ENCODE peak calls at places on chromosome 1, in eight cellular contexts. W, I, C, Z, N, D, G and X are unnamed samples.

GRCh38 chr1:153611024-153611352 is 1.9 kb downstream of the S100A16 start:
- DNase-seq in W (no peak), I (no peak), C (no peak), Z (peak; percentile 52), N (no peak), D (no peak), G (no peak), X (no peak)

GRCh38 chr1:161958425-161958824 is 65.2 kb downstream of the OLFML2B start:
- DNase-seq in W (no peak), I (no peak), C (no peak), Z (peak; percentile 68), N (no peak), D (no peak), G (no peak), X (no peak)

GRCh38 chr1:215568287-215568692 is 1.2 kb downstream of the KCTD3 start:
- DNase-seq in W (no peak), I (peak; percentile 67), C (no peak), Z (peak; percentile 40), N (no peak), D (no peak), G (no peak), X (no peak)

GRCh38 chr1:216330262-216330661 is 93.0 kb downstream of the USH2A start:
- DNase-seq in W (no peak), I (no peak), C (no peak), Z (no peak), N (no peak), D (no peak), G (no peak), X (no peak)

GRCh38 chr1:36258960-36259344 is 34.7 kb downstream of the THRAP3 start:
- DNase-seq in W (no peak), I (no peak), C (no peak), Z (peak; percentile 45), N (no peak), D (no peak), G (no peak), X (no peak)

GRCh38 chr1:165117482-165117881 is 239.0 kb downstream of the LMX1A start:
- DNase-seq in W (no peak), I (no peak), C (no peak), Z (no peak), N (no peak), D (no peak), G (peak; percentile 67), X (no peak)

GRCh38 chr1:228020686-228021525 is 14.1 kb downstream of the WNT3A start:
- DNase-seq in W (no peak), I (no peak), C (peak; percentile 17), Z (no peak), N (no peak), D (no peak), G (peak; percentile 37), X (no peak)

GRCh38 chr1:230144765-230145504 is 77.9 kb downstream of the GALNT2 start:
- DNase-seq in W (no peak), I (no peak), C (no peak), Z (no peak), N (no peak), D (no peak), G (no peak), X (no peak)

GRCh38 chr1:112589766-112590165 is 29.2 kb downstream of the ST7L start:
- DNase-seq in W (no peak), I (no peak), C (no peak), Z (no peak), N (no peak), D (no peak), G (no peak), X (no peak)

GRCh38 chr1:108117908-108118902 is 81.9 kb downstream of the SLC25A24 start:
- DNase-seq in W (no peak), I (peak; percentile 15), C (no peak), Z (peak; percentile 74), N (no peak), D (no peak), G (no peak), X (no peak)

GRCh38 chr1:240349695-240350094 is 258.0 kb downstream of the FMN2 start:
- DNase-seq in W (no peak), I (no peak), C (no peak), Z (no peak), N (no peak), D (no peak), G (no peak), X (no peak)

GRCh38 chr1:76040327-76040868 is 34.1 kb upstream of the ST6GALNAC3 start:
- DNase-seq in W (no peak), I (no peak), C (peak; percentile 86), Z (no peak), N (no peak), D (no peak), G (no peak), X (no peak)

GRCh38 chr1:175511496-175511895 is 231.9 kb downstream of the TNR start:
- DNase-seq in W (no peak), I (peak; percentile 14), C (no peak), Z (peak; percentile 10), N (peak; percentile 75), D (no peak), G (no peak), X (no peak)

GRCh38 chr1:95578462-95578861 is 344.5 kb downstream of the RWDD3 start:
- DNase-seq in W (no peak), I (peak; percentile 15), C (no peak), Z (no peak), N (no peak), D (no peak), G (no peak), X (no peak)

GRCh38 chr1:221478050-221478949 is 263.6 kb downstream of the DUSP10 start:
- DNase-seq in W (peak; percentile 14), I (peak; percentile 86), C (peak; percentile 56), Z (peak; percentile 82), N (peak; percentile 17), D (no peak), G (peak; percentile 46), X (peak; percentile 16)

GRCh38 chr1:200602632-200603031 is 17.9 kb downstream of the KIF14 start:
- DNase-seq in W (no peak), I (no peak), C (no peak), Z (no peak), N (no peak), D (no peak), G (no peak), X (no peak)

GRCh38 chr1:177897601-177898376 is 72.1 kb downstream of the SEC16B start:
- DNase-seq in W (no peak), I (no peak), C (no peak), Z (no peak), N (no peak), D (no peak), G (no peak), X (no peak)

GRCh38 chr1:212749924-212750535 is 41.5 kb downstream of the NSL1 start:
- DNase-seq in W (no peak), I (peak; percentile 87), C (no peak), Z (peak; percentile 52), N (peak; percentile 67), D (no peak), G (no peak), X (no peak)

GRCh38 chr1:2860476-2861142 is 59.1 kb upstream of the TTC34 start:
- DNase-seq in W (no peak), I (no peak), C (no peak), Z (no peak), N (no peak), D (no peak), G (no peak), X (no peak)
- H3K9me3 ChIP-seq in W (no peaks in the 10 kb centered on the region), I (no peaks in the 10 kb centered on the region), C (no peaks in the 10 kb centered on the region), Z (peaks cover 3% of the 10 kb centered on the region), N (peaks cover 8% of the 10 kb centered on the region), D (no peaks in the 10 kb centered on the region), G (peaks cover 74% of the 10 kb centered on the region), X (no peaks in the 10 kb centered on the region)

GRCh38 chr1:117425050-117425734 is 57.9 kb downstream of the MAN1A2 start:
- DNase-seq in W (no peak), I (no peak), C (no peak), Z (no peak), N (no peak), D (no peak), G (no peak), X (no peak)

GRCh38 chr1:117427297-117427696 is 60.0 kb downstream of the MAN1A2 start:
- DNase-seq in W (no peak), I (no peak), C (no peak), Z (no peak), N (no peak), D (no peak), G (no peak), X (no peak)
- H3K9me3 ChIP-seq in W (peaks cover 33% of the 10 kb centered on the region), I (no peaks in the 10 kb centered on the region), C (no peaks in the 10 kb centered on the region), Z (no peaks in the 10 kb centered on the region), N (no peaks in the 10 kb centered on the region), D (peaks cover 10% of the 10 kb centered on the region), G (peaks cover 6% of the 10 kb centered on the region), X (peaks cover 11% of the 10 kb centered on the region)

DNA sequence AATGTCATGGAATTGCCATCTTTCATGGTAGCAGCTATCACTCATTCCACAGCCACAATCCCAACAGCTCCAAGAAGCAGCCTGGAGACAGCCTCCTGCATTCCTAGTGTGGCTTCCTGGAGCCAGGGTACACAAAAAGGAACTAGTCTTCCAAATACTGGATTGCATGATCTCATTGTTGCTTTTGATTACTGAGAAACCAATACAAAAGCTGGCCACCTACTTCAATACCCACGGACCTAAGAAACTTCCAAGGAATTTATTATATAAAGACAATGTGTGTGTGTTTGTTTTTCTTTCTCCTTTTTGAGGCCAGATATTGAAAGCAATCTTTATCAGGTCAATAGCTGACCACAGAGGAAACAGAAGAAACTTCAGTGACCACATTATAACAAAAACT is 25.6 kb downstream of the CEP170 start:
- DNase-seq in W (no peak), I (no peak), C (no peak), Z (peak; percentile 66), N (no peak), D (no peak), G (no peak), X (no peak)
- H3K9me3 ChIP-seq in W (peaks cover 31% of the 10 kb centered on the region), I (no peaks in the 10 kb centered on the region), C (peaks cover 12% of the 10 kb centered on the region), Z (peaks cover 3% of the 10 kb centered on the region), N (peaks cover 7% of the 10 kb centered on the region), D (peaks cover 25% of the 10 kb centered on the region), G (peaks cover 16% of the 10 kb centered on the region), X (peaks cover 6% of the 10 kb centered on the region)

DNA sequence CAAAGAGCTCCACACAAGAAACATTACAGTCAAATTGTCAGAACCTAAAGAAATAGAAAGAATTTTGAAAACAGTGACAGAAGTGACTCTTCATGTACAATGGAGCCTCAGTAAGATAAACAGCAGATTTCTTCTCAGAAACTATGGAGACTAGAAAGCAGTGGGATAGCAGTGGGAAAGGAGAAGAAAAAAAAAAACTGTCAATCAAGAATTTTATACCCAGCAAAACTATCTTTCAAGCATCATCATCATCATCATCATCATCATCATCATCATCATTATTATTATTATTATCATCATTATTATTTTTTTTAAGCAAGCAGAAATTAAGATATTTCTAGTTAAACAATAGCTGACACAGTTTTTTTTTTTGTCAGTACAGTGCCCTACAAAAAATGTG is 24.2 kb downstream of the CEP170 start:
- DNase-seq in W (no peak), I (peak; percentile 28), C (no peak), Z (no peak), N (peak; percentile 33), D (no peak), G (no peak), X (no peak)
- H3K9me3 ChIP-seq in W (peaks cover 31% of the 10 kb centered on the region), I (no peaks in the 10 kb centered on the region), C (peaks cover 12% of the 10 kb centered on the region), Z (peaks cover 3% of the 10 kb centered on the region), N (peaks cover 7% of the 10 kb centered on the region), D (peaks cover 25% of the 10 kb centered on the region), G (peaks cover 16% of the 10 kb centered on the region), X (peaks cover 6% of the 10 kb centered on the region)

DNA sequence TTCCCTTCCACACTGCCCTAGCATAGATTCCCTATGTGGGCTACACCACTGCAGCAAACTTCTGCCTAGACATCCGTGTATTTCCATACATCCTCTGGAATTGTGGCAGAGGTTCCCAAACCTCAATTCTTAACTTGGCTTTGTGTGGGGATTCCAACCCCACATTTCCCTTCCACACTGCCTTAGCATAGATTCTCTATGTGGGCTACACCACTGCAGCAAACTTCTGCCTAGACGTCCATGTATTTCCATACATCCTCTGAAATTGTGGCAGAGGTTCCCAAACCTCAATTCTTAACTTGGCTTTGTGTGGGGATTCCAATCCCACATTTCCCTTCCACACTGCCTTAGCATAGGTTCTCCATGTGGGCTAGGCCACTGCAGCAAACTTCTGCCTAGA is 31.4 kb downstream of the ZNF670 start:
- DNase-seq in W (no peak), I (no peak), C (no peak), Z (no peak), N (no peak), D (no peak), G (no peak), X (no peak)
- H3K9me3 ChIP-seq in W (peaks cover 92% of the 10 kb centered on the region), I (no peaks in the 10 kb centered on the region), C (peaks cover 45% of the 10 kb centered on the region), Z (peaks cover 25% of the 10 kb centered on the region), N (no peaks in the 10 kb centered on the region), D (peaks cover 37% of the 10 kb centered on the region), G (peaks cover 80% of the 10 kb centered on the region), X (peaks cover 13% of the 10 kb centered on the region)